ENCODE peak calls at places on chromosome 11, in six cellular contexts. R is mucosa of gallbladder; J is AML-193; I is naive thymus-derived CD4-positive, alpha-beta T cell; X is ELF-1; W is mesendoderm. U is an unnamed sample.

GRCh38 chr11:73579641-73580434 is 18.1 kb downstream of the FAM168A start:
- DNase-seq in R (no peak), J (no peak), I (no peak), X (no peak), W (no peak), U (no peak)

GRCh38 chr11:17383466-17383865 is 5.0 kb downstream of the KCNJ11 start:
- DNase-seq in R (no peak), J (no peak), I (no peak), X (no peak), W (no peak), U (peak)

GRCh38 chr11:123197711-123198110 is 2.7 kb upstream of the CLMP start:
- DNase-seq in R (no peak), J (no peak), I (no peak), X (no peak), W (peak), U (no peak)

GRCh38 chr11:73916435-73916834 is 34.4 kb upstream of the DNAJB13 start:
- DNase-seq in R (no peak), J (no peak), I (no peak), X (no peak), W (peak), U (no peak)

GRCh38 chr11:33835143-33835878 is 56.6 kb downstream of the LMO2 start:
- DNase-seq in R (no peak), J (peak), I (no peak), X (peak), W (no peak), U (no peak)

GRCh38 chr11:65316979-65317786 is 2.5 kb downstream of the CDC42EP2 start:
- DNase-seq in R (peak), J (no peak), I (no peak), X (no peak), W (peak), U (no peak)

GRCh38 chr11:32358729-32359128 is 76.6 kb downstream of the WT1 start:
- DNase-seq in R (no peak), J (no peak), I (no peak), X (peak), W (no peak), U (no peak)

GRCh38 chr11:61279934-61280656 is 15.0 kb downstream of the VWCE start:
- DNase-seq in R (no peak), J (no peak), I (no peak), X (no peak), W (peak), U (no peak)

GRCh38 chr11:111123463-111124398 is 121.8 kb upstream of the POU2AF2 start:
- DNase-seq in R (no peak), J (no peak), I (no peak), X (no peak), W (no peak), U (no peak)

GRCh38 chr11:26621147-26621546 is 49.1 kb upstream of the MUC15 start:
- DNase-seq in R (no peak), J (no peak), I (no peak), X (no peak), W (peak), U (no peak)

GRCh38 chr11:126918556-126918955 is 82.0 kb downstream of the KIRREL3 start:
- DNase-seq in R (no peak), J (no peak), I (no peak), X (no peak), W (no peak), U (no peak)

GRCh38 chr11:128929991-128930390 is 12.7 kb downstream of the TP53AIP1 start:
- DNase-seq in R (no peak), J (no peak), I (no peak), X (peak), W (peak), U (no peak)

GRCh38 chr11:35260342-35260985 is 121.5 kb downstream of the CD44 start:
- DNase-seq in R (no peak), J (no peak), I (no peak), X (no peak), W (no peak), U (no peak)

GRCh38 chr11:127890026-127890611 is 697.2 kb downstream of the ETS1 start:
- DNase-seq in R (no peak), J (no peak), I (no peak), X (no peak), W (no peak), U (no peak)

GRCh38 chr11:5394091-5394490 is 10.5 kb downstream of the OR51M1 start:
- DNase-seq in R (no peak), J (no peak), I (no peak), X (no peak), W (no peak), U (no peak)

GRCh38 chr11:2210366-2211112 is 38.9 kb upstream of the TH start:
- DNase-seq in R (peak), J (no peak), I (no peak), X (no peak), W (no peak), U (no peak)

GRCh38 chr11:67465190-67465522 is 3.9 kb downstream of the TMEM134 start:
- DNase-seq in R (no peak), J (no peak), I (no peak), X (peak), W (peak), U (no peak)

GRCh38 chr11:112037527-112037926 is 12.3 kb downstream of the DLAT start:
- DNase-seq in R (no peak), J (no peak), I (no peak), X (no peak), W (no peak), U (no peak)

GRCh38 chr11:111422494-111423249 is 43.6 kb upstream of the POU2AF1 start:
- DNase-seq in R (peak), J (peak), I (peak), X (peak), W (peak), U (no peak)

GRCh38 chr11:74169736-74170458 is 905 bp downstream of the C2CD3 start:
- DNase-seq in R (no peak), J (no peak), I (no peak), X (no peak), W (peak), U (no peak)

GRCh38 chr11:105783216-105783615 is 173.3 kb downstream of the GRIA4 start:
- DNase-seq in R (no peak), J (no peak), I (no peak), X (no peak), W (no peak), U (no peak)

GRCh38 chr11:86591631-86592030 is 80.8 kb downstream of the ME3 start:
- DNase-seq in R (no peak), J (no peak), I (no peak), X (no peak), W (no peak), U (no peak)

GRCh38 chr11:76197941-76198640 is 8.2 kb downstream of the WNT11 start:
- DNase-seq in R (no peak), J (no peak), I (no peak), X (no peak), W (no peak), U (no peak)

GRCh38 chr11:1271002-1271401 is 38.4 kb downstream of the TOLLIP start:
- DNase-seq in R (no peak), J (no peak), I (no peak), X (peak), W (peak), U (no peak)

GRCh38 chr11:36362902-36363301 is 66.8 kb downstream of the PRR5L start:
- DNase-seq in R (no peak), J (no peak), I (no peak), X (peak), W (peak), U (no peak)

GRCh38 chr11:27612932-27613669 is 87.2 kb downstream of the BDNF start:
- DNase-seq in R (no peak), J (no peak), I (no peak), X (no peak), W (no peak), U (no peak)

GRCh38 chr11:85923455-85923854 is 68.3 kb downstream of the CCDC83 start:
- DNase-seq in R (no peak), J (no peak), I (no peak), X (peak), W (no peak), U (no peak)

GRCh38 chr11:102111011-102111786 is 952 bp downstream of the YAP1 start:
- DNase-seq in R (peak), J (no peak), I (peak), X (peak), W (peak), U (no peak)

GRCh38 chr11:124817036-124817435 is 16.8 kb upstream of the MSANTD2 start:
- DNase-seq in R (no peak), J (no peak), I (no peak), X (no peak), W (no peak), U (no peak)

GRCh38 chr11:8232849-8233606 is 30.6 kb downstream of the LMO1 start:
- DNase-seq in R (no peak), J (no peak), I (no peak), X (no peak), W (no peak), U (no peak)

GRCh38 chr11:120259988-120260565 is 20.1 kb downstream of the POU2F3 start:
- DNase-seq in R (no peak), J (no peak), I (no peak), X (peak), W (no peak), U (no peak)

GRCh38 chr11:46555269-46556054 is 38.4 kb downstream of the AMBRA1 start:
- DNase-seq in R (no peak), J (no peak), I (no peak), X (no peak), W (no peak), U (no peak)

U was measured in SIG-M5.